ENCODE peak calls at places on chromosomes 16 and 17, in nine cellular contexts. One of them, this sample, is unnamed.

GRCh38 chr17:2982854-2983636 is 80.4 kb downstream of the OR1D5 start:
- DNase-seq in fibroblast of mammary gland: peak; percentile 82
- DNase-seq in CD4-positive, alpha-beta memory T cell: no peak
- DNase-seq in cardiac muscle cell: peak; percentile 95
- DNase-seq in astrocyte of the spinal cord: peak; percentile 64
- DNase-seq in MV-4-11: peak; percentile 98
- DNase-seq in neural crest cell: no peak
- DNase-seq in iPS-NIHi11: no peak
- DNase-seq in T-helper 2 cell: no peak
- DNase-seq in this sample: peak; percentile 31

GRCh38 chr16:27154573-27155521 is 48.5 kb upstream of the KDM8 start:
- DNase-seq in CD4-positive, alpha-beta memory T cell: peak; percentile 53
- DNase-seq in iPS-NIHi11: peak; percentile 85
- DNase-seq in fibroblast of mammary gland: peak; percentile 39
- DNase-seq in neural crest cell: peak; percentile 69
- DNase-seq in astrocyte of the spinal cord: peak; percentile 26
- DNase-seq in MV-4-11: peak; percentile 4
- DNase-seq in T-helper 2 cell: peak; percentile 64
- DNase-seq in cardiac muscle cell: peak; percentile 48
- DNase-seq in this sample: peak; percentile 16

GRCh38 chr16:72425571-72426341 is 253.8 kb upstream of the PMFBP1 start:
- DNase-seq in neural crest cell: no peak
- DNase-seq in cardiac muscle cell: no peak
- DNase-seq in astrocyte of the spinal cord: peak; percentile 57
- DNase-seq in MV-4-11: no peak
- DNase-seq in fibroblast of mammary gland: no peak
- DNase-seq in iPS-NIHi11: no peak
- DNase-seq in CD4-positive, alpha-beta memory T cell: no peak
- DNase-seq in T-helper 2 cell: no peak
- DNase-seq in this sample: no peak

GRCh38 chr17:78839762-78840529 is 668 bp downstream of the USP36 start:
- DNase-seq in MV-4-11: peak; percentile 15
- DNase-seq in neural crest cell: no peak
- DNase-seq in astrocyte of the spinal cord: peak; percentile 44
- DNase-seq in iPS-NIHi11: peak; percentile 59
- DNase-seq in cardiac muscle cell: peak; percentile 69
- DNase-seq in CD4-positive, alpha-beta memory T cell: peak; percentile 73
- DNase-seq in fibroblast of mammary gland: peak; percentile 68
- DNase-seq in T-helper 2 cell: peak; percentile 75
- DNase-seq in this sample: no peak

GRCh38 chr17:37507108-37507507 is 17.4 kb downstream of the DUSP14 start:
- DNase-seq in fibroblast of mammary gland: no peak
- DNase-seq in T-helper 2 cell: no peak
- DNase-seq in cardiac muscle cell: no peak
- DNase-seq in CD4-positive, alpha-beta memory T cell: no peak
- DNase-seq in neural crest cell: no peak
- DNase-seq in iPS-NIHi11: no peak
- DNase-seq in astrocyte of the spinal cord: no peak
- DNase-seq in MV-4-11: no peak
- DNase-seq in this sample: no peak

GRCh38 chr16:49644143-49644460 is 211.8 kb downstream of the ZNF423 start:
- DNase-seq in T-helper 2 cell: no peak
- DNase-seq in fibroblast of mammary gland: peak; percentile 48
- DNase-seq in cardiac muscle cell: peak; percentile 42
- DNase-seq in iPS-NIHi11: no peak
- DNase-seq in MV-4-11: no peak
- DNase-seq in CD4-positive, alpha-beta memory T cell: no peak
- DNase-seq in neural crest cell: no peak
- DNase-seq in astrocyte of the spinal cord: peak; percentile 59
- DNase-seq in this sample: no peak

GRCh38 chr16:31528726-31529397 is 1.2 kb downstream of the AHSP start:
- DNase-seq in astrocyte of the spinal cord: peak; percentile 13
- DNase-seq in neural crest cell: no peak
- DNase-seq in iPS-NIHi11: peak; percentile 46
- DNase-seq in fibroblast of mammary gland: no peak
- DNase-seq in cardiac muscle cell: peak; percentile 73
- DNase-seq in MV-4-11: no peak
- DNase-seq in CD4-positive, alpha-beta memory T cell: no peak
- DNase-seq in T-helper 2 cell: no peak
- DNase-seq in this sample: no peak

GRCh38 chr16:17273142-17273561 is 197.6 kb downstream of the XYLT1 start:
- DNase-seq in MV-4-11: peak; percentile 90
- DNase-seq in CD4-positive, alpha-beta memory T cell: no peak
- DNase-seq in cardiac muscle cell: peak; percentile 79
- DNase-seq in fibroblast of mammary gland: peak; percentile 91
- DNase-seq in T-helper 2 cell: peak; percentile 64
- DNase-seq in neural crest cell: no peak
- DNase-seq in iPS-NIHi11: no peak
- DNase-seq in astrocyte of the spinal cord: peak; percentile 93
- DNase-seq in this sample: peak; percentile 44

GRCh38 chr17:81346090-81346907 is 49.0 kb upstream of the BAHCC1 start:
- DNase-seq in neural crest cell: peak; percentile 95
- DNase-seq in cardiac muscle cell: peak; percentile 98
- DNase-seq in iPS-NIHi11: peak; percentile 99
- DNase-seq in CD4-positive, alpha-beta memory T cell: peak; percentile 89
- DNase-seq in fibroblast of mammary gland: peak; percentile 92
- DNase-seq in T-helper 2 cell: peak; percentile 94
- DNase-seq in astrocyte of the spinal cord: peak; percentile 97
- DNase-seq in MV-4-11: peak; percentile 92
- DNase-seq in this sample: peak; percentile 97

GRCh38 chr17:27327397-27327796 is 33.5 kb downstream of the WSB1 start:
- DNase-seq in cardiac muscle cell: no peak
- DNase-seq in neural crest cell: no peak
- DNase-seq in T-helper 2 cell: no peak
- DNase-seq in CD4-positive, alpha-beta memory T cell: no peak
- DNase-seq in astrocyte of the spinal cord: no peak
- DNase-seq in iPS-NIHi11: no peak
- DNase-seq in fibroblast of mammary gland: no peak
- DNase-seq in MV-4-11: no peak
- DNase-seq in this sample: no peak

GRCh38 chr16:14186007-14186953 is 115.2 kb downstream of the MRTFB start:
- DNase-seq in neural crest cell: peak; percentile 13
- DNase-seq in MV-4-11: no peak
- DNase-seq in astrocyte of the spinal cord: peak; percentile 76
- DNase-seq in T-helper 2 cell: peak; percentile 87
- DNase-seq in cardiac muscle cell: peak; percentile 85
- DNase-seq in CD4-positive, alpha-beta memory T cell: no peak
- DNase-seq in iPS-NIHi11: peak; percentile 28
- DNase-seq in fibroblast of mammary gland: peak; percentile 90
- DNase-seq in this sample: peak; percentile 40

GRCh38 chr17:61406871-61407210 is 7.2 kb downstream of the TBX2 start:
- DNase-seq in T-helper 2 cell: no peak
- DNase-seq in iPS-NIHi11: no peak
- DNase-seq in neural crest cell: no peak
- DNase-seq in MV-4-11: no peak
- DNase-seq in fibroblast of mammary gland: no peak
- DNase-seq in cardiac muscle cell: no peak
- DNase-seq in astrocyte of the spinal cord: no peak
- DNase-seq in CD4-positive, alpha-beta memory T cell: no peak
- DNase-seq in this sample: no peak

GRCh38 chr16:14452066-14452465 is 178.0 kb downstream of the PARN start:
- DNase-seq in neural crest cell: no peak
- DNase-seq in MV-4-11: no peak
- DNase-seq in astrocyte of the spinal cord: no peak
- DNase-seq in cardiac muscle cell: no peak
- DNase-seq in CD4-positive, alpha-beta memory T cell: no peak
- DNase-seq in fibroblast of mammary gland: peak; percentile 6
- DNase-seq in iPS-NIHi11: no peak
- DNase-seq in T-helper 2 cell: no peak
- DNase-seq in this sample: no peak

GRCh38 chr16:84478172-84478948 is 26.1 kb downstream of the MEAK7 start:
- DNase-seq in MV-4-11: no peak
- DNase-seq in neural crest cell: no peak
- DNase-seq in cardiac muscle cell: peak; percentile 15
- DNase-seq in iPS-NIHi11: no peak
- DNase-seq in T-helper 2 cell: no peak
- DNase-seq in astrocyte of the spinal cord: peak; percentile 80
- DNase-seq in fibroblast of mammary gland: peak; percentile 91
- DNase-seq in CD4-positive, alpha-beta memory T cell: no peak
- DNase-seq in this sample: no peak

GRCh38 chr16:83720981-83721380 is 86.8 kb upstream of the HSBP1 start:
- DNase-seq in astrocyte of the spinal cord: no peak
- DNase-seq in MV-4-11: no peak
- DNase-seq in CD4-positive, alpha-beta memory T cell: no peak
- DNase-seq in iPS-NIHi11: no peak
- DNase-seq in fibroblast of mammary gland: no peak
- DNase-seq in cardiac muscle cell: no peak
- DNase-seq in neural crest cell: no peak
- DNase-seq in T-helper 2 cell: no peak
- DNase-seq in this sample: no peak

GRCh38 chr16:49921791-49922456 is 66.0 kb upstream of the ZNF423 start:
- DNase-seq in CD4-positive, alpha-beta memory T cell: peak; percentile 15
- DNase-seq in astrocyte of the spinal cord: peak; percentile 45
- DNase-seq in iPS-NIHi11: peak; percentile 92
- DNase-seq in T-helper 2 cell: peak; percentile 42
- DNase-seq in cardiac muscle cell: peak; percentile 69
- DNase-seq in MV-4-11: no peak
- DNase-seq in fibroblast of mammary gland: peak; percentile 36
- DNase-seq in neural crest cell: peak; percentile 74
- DNase-seq in this sample: no peak

GRCh38 chr16:87582221-87582965 is 19.9 kb upstream of the JPH3 start:
- DNase-seq in cardiac muscle cell: peak; percentile 91
- DNase-seq in neural crest cell: no peak
- DNase-seq in iPS-NIHi11: peak; percentile 50
- DNase-seq in fibroblast of mammary gland: peak; percentile 90
- DNase-seq in CD4-positive, alpha-beta memory T cell: no peak
- DNase-seq in astrocyte of the spinal cord: peak; percentile 80
- DNase-seq in MV-4-11: no peak
- DNase-seq in T-helper 2 cell: no peak
- DNase-seq in this sample: peak; percentile 33